ENCODE peak calls at places on chromosomes 4 and X, in five cellular contexts. L is prostate gland, J is H1, S is HepG2, T is upper lobe of left lung. O is an unnamed sample.
A peak's percentile ranks its signal among the peaks of the same experiment; 100 is the strongest.

GRCh38 chrX:65744965-65745364 is 77.5 kb downstream of the MSN start:
- DNase-seq in L (no peak), J (no peak), S (no peak), T (no peak), O (no peak)

GRCh38 chrX:18887821-18888205 is 96.1 kb downstream of the PHKA2 start:
- DNase-seq in L (no peak), J (no peak), S (no peak), T (no peak), O (no peak)

GRCh38 chr4:77605210-77605902 is at the start of gene CXCL13:
- DNase-seq in L (no peak), J (no peak), S (no peak), T (no peak), O (no peak)

GRCh38 chr4:95869961-95870500 is 30.1 kb downstream of the PDHA2 start:
- DNase-seq in L (no peak), J (no peak), S (no peak), T (no peak), O (no peak)

GRCh38 chr4:94507708-94508107 is 56.0 kb downstream of the PDLIM5 start:
- DNase-seq in L (no peak), J (no peak), S (peak; percentile 23), T (no peak), O (no peak)

GRCh38 chrX:75115707-75116413 is 40.2 kb downstream of the ABCB7 start:
- DNase-seq in L (no peak), J (no peak), S (no peak), T (no peak), O (no peak)

GRCh38 chrX:46573896-46574336 is 351 bp downstream of the CHST7 start:
- DNase-seq in L (peak; percentile 27), J (peak; percentile 69), S (peak; percentile 53), T (peak; percentile 89), O (peak; percentile 75)

GRCh38 chrX:152958047-152958446 is 35.9 kb downstream of the PNMA5 start:
- DNase-seq in L (no peak), J (no peak), S (no peak), T (no peak), O (no peak)

GRCh38 chrX:45748443-45748842 is 547.8 kb upstream of the DIPK2B start:
- DNase-seq in L (no peak), J (no peak), S (no peak), T (no peak), O (no peak)

GRCh38 chrX:98897191-98897590 is 1512.9 kb downstream of the PCDH19 start:
- DNase-seq in L (no peak), J (no peak), S (no peak), T (no peak), O (no peak)

GRCh38 chrX:12771445-12772069 is 19.7 kb upstream of the PRPS2 start:
- DNase-seq in L (peak; percentile 7), J (peak; percentile 66), S (no peak), T (peak; percentile 55), O (no peak)

GRCh38 chr4:89868999-89869589 is 25.6 kb upstream of the MMRN1 start:
- DNase-seq in L (no peak), J (no peak), S (no peak), T (no peak), O (no peak)

GRCh38 chr4:56320293-56320692 is 67.0 kb downstream of the AASDH start:
- DNase-seq in L (no peak), J (no peak), S (no peak), T (no peak), O (no peak)

GRCh38 chr4:123256006-123256405 is 140.6 kb upstream of the SPRY1 start:
- DNase-seq in L (no peak), J (no peak), S (no peak), T (no peak), O (no peak)

GRCh38 chrX:151983186-151983585 is 8.7 kb upstream of the GABRE start:
- DNase-seq in L (no peak), J (no peak), S (no peak), T (no peak), O (no peak)

GRCh38 chrX:153668423-153669173 is 5.0 kb downstream of the PNCK start:
- DNase-seq in L (no peak), J (no peak), S (no peak), T (no peak), O (peak; percentile 57)

GRCh38 chrX:149259241-149259640 is 245.9 kb downstream of the IDS start:
- DNase-seq in L (no peak), J (no peak), S (no peak), T (no peak), O (no peak)

GRCh38 chr4:112251044-112251632 is 19.6 kb downstream of the AP1AR start:
- DNase-seq in L (no peak), J (no peak), S (no peak), T (no peak), O (no peak)

GRCh38 chr4:64582492-64582891 is 173.2 kb upstream of the TECRL start:
- DNase-seq in L (no peak), J (no peak), S (no peak), T (no peak), O (no peak)

GRCh38 chr4:138300616-138301015 is 58.5 kb upstream of the SLC7A11 start:
- DNase-seq in L (no peak), J (no peak), S (no peak), T (no peak), O (no peak)

GRCh38 chr4:20192754-20193521 is 58.8 kb upstream of the SLIT2 start:
- DNase-seq in L (no peak), J (no peak), S (no peak), T (no peak), O (no peak)

GRCh38 chr4:65023877-65024670 is 614.8 kb upstream of the TECRL start:
- DNase-seq in L (no peak), J (no peak), S (no peak), T (no peak), O (no peak)

GRCh38 chr4:10958226-10958856 is 273.8 kb upstream of the CLNK start:
- DNase-seq in L (no peak), J (no peak), S (no peak), T (no peak), O (no peak)

GRCh38 chr4:53629296-53629695 is 38.0 kb upstream of the LNX1 start:
- DNase-seq in L (no peak), J (no peak), S (no peak), T (no peak), O (no peak)

GRCh38 chrX:134600714-134601113 is 57.6 kb downstream of the PLAC1 start:
- DNase-seq in L (no peak), J (no peak), S (no peak), T (no peak), O (no peak)

GRCh38 chr4:16075061-16075460 is 8.8 kb downstream of the PROM1 start:
- DNase-seq in L (no peak), J (no peak), S (no peak), T (no peak), O (no peak)

GRCh38 chr4:139144161-139144859 is 32.7 kb downstream of the ELF2 start:
- DNase-seq in L (no peak), J (no peak), S (no peak), T (no peak), O (peak; percentile 75)

GRCh38 chr4:75715105-75715799 is 9.1 kb upstream of the USO1 start:
- DNase-seq in L (no peak), J (peak; percentile 41), S (no peak), T (no peak), O (no peak)

GRCh38 chr4:94516067-94516466 is 64.3 kb downstream of the PDLIM5 start:
- DNase-seq in L (peak; percentile 23), J (no peak), S (peak; percentile 76), T (no peak), O (no peak)

GRCh38 chrX:39903937-39904336 is 193.8 kb downstream of the BCOR start:
- DNase-seq in L (no peak), J (no peak), S (no peak), T (no peak), O (no peak)

GRCh38 chr4:110610940-110611785 is 11.7 kb downstream of the PITX2 start:
- DNase-seq in L (no peak), J (no peak), S (no peak), T (peak; percentile 77), O (no peak)

GRCh38 chr4:147463065-147463464 is 17.8 kb upstream of the EDNRA start:
- DNase-seq in L (no peak), J (no peak), S (no peak), T (no peak), O (no peak)

GRCh38 chr4:22410645-22411247 is 105.1 kb downstream of the ADGRA3 start:
- DNase-seq in L (no peak), J (no peak), S (peak; percentile 14), T (no peak), O (no peak)
- TF ChIP-seq CTCF in L (no peak), J (peak; percentile 16), S (peak; percentile 21), T (peak; percentile 41), O (no peak)

DNA sequence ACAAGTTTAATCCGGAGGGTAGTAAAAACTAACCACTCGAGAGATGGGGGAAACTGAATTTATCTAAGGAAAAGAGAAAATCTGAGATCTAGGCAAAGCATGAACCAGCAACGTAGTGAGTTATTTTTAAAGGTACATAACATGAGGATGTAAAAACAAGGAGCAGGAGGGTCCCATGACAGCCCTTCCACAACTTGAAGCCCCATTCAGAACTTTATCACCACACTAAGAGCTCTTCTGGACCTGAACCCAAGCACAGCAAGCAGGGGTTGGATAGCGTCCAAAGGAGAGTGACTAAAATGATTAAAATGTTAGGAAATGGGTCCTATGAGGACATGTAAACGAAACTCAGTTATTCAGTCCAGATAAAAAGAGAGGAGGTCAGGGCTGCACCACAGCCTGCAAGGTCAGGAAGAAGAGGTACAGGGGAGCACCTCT is 16.2 kb downstream of the SH3RF1 start:
- DNase-seq in L (no peak), J (no peak), S (peak; percentile 67), T (no peak), O (no peak)
- TF ChIP-seq POLR2AphosphoS5 in L (no peak), J (no peak), S (no peak), T (peak; percentile 13), O (no peak)

GRCh38 chr4:152073738-152074137 is 312.9 kb upstream of the GATB start:
- DNase-seq in L (no peak), J (no peak), S (no peak), T (no peak), O (no peak)

GRCh38 chr4:152075253-152075928 is 314.6 kb upstream of the GATB start:
- DNase-seq in L (no peak), J (no peak), S (no peak), T (no peak), O (no peak)

GRCh38 chr4:152072886-152073285 is 312.1 kb upstream of the GATB start:
- DNase-seq in L (no peak), J (no peak), S (no peak), T (no peak), O (no peak)

GRCh38 chr4:152072001-152072485 is 311.2 kb upstream of the GATB start:
- DNase-seq in L (no peak), J (no peak), S (no peak), T (peak; percentile 3), O (no peak)

DNA sequence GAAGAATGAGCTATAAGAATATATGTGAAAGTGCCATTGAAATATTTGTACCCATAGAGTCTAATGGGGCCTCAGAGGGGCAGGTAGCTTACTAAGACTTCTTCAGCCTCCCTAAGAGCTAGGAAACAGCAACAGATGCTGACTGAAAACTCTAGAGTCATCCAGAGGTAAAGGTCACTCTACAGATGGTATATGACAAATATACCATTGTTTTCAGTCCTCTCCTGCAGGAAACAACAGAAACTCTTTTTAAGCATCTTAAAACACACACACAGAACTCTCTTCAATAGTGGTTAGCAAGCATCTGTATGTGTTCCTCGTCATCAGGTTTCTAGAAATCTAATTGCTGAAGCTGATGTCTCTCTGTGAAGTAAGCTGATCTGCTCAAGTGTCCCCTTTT is 313.8 kb upstream of the GATB start:
- DNase-seq in L (no peak), J (no peak), S (no peak), T (no peak), O (no peak)
- H3K4me1 ChIP-seq in L (no peaks in the 10 kb centered on the region), J (no peaks in the 10 kb centered on the region), S (peaks cover 10% of the 10 kb centered on the region), T (no peaks in the 10 kb centered on the region), O (no peaks in the 10 kb centered on the region)

GRCh38 chr4:72569719-72570235 is 756 bp upstream of the ADAMTS3 start:
- DNase-seq in L (peak; percentile 9), J (no peak), S (no peak), T (no peak), O (no peak)
- TF ChIP-seq CTCF in L (no peak), J (no peak), S (no peak), T (no peak), O (no peak)